ENCODE peak calls at places on chromosomes 16 and 17, in six cellular contexts. K is endothelial cell, J is tibial nerve, V is AG09309, Z is RWPE1, I is keratinocyte. Y is an unnamed sample.

GRCh38 chr17:58528443-58528842 is 14.0 kb upstream of the MTMR4 start:
- DNase-seq in J (no peak), Z (no peak), V (no peak), K (no peak), I (no peak), Y (no peak)

GRCh38 chr17:4433515-4434031 is at the start of gene SPNS3:
- DNase-seq in Z (no peak), J (no peak), V (no peak), I (no peak), K (no peak), Y (no peak)

GRCh38 chr17:2371183-2372130 is 29.4 kb downstream of the MNT start:
- DNase-seq in Z (no peak), I (no peak), K (no peak), V (no peak), J (no peak), Y (no peak)

GRCh38 chr17:81178136-81179091 is 12.4 kb upstream of the AATK start:
- DNase-seq in J (no peak), K (no peak), V (no peak), Z (no peak), I (no peak), Y (no peak)

GRCh38 chr16:57700801-57701551 is 6.4 kb downstream of the DRC7 start:
- DNase-seq in K (no peak), I (no peak), V (no peak), Z (no peak), J (no peak), Y (no peak)

GRCh38 chr16:49911430-49911829 is 55.5 kb upstream of the ZNF423 start:
- DNase-seq in V (no peak), J (no peak), I (no peak), K (no peak), Z (no peak), Y (no peak)

GRCh38 chr16:69717066-69717465 is 9.3 kb downstream of the NQO1 start:
- DNase-seq in Z (no peak), K (no peak), I (no peak), V (no peak), J (no peak), Y (no peak)

GRCh38 chr16:31351937-31352315 is 3.0 kb upstream of the ITGAX start:
- DNase-seq in J (no peak), I (no peak), Z (no peak), V (no peak), K (no peak), Y (no peak)

GRCh38 chr17:9432867-9433495 is 142.6 kb downstream of the STX8 start:
- DNase-seq in V (peak; percentile 34), J (no peak), I (no peak), K (no peak), Z (no peak), Y (no peak)

GRCh38 chr17:41347872-41348760 is 2.5 kb downstream of the KRT33A start:
- DNase-seq in V (no peak), Z (peak; percentile 8), K (no peak), I (peak; percentile 76), J (no peak), Y (no peak)
- TF ChIP-seq CTCF in V (no peak), Z (no peak), K (no peak), I (no peak), J (no peak), Y (no peak)

GRCh38 chr17:38577244-38577643 is 28.5 kb downstream of the SRCIN1 start:
- DNase-seq in J (no peak), I (no peak), Z (no peak), V (no peak), K (no peak), Y (no peak)
- TF ChIP-seq CTCF in J (no peak), I (peak; percentile 30), Z (no peak), V (no peak), K (no peak), Y (no peak)

GRCh38 chr17:50365165-50365564 is 7.8 kb downstream of the MRPL27 start:
- DNase-seq in J (no peak), I (no peak), V (no peak), K (no peak), Z (no peak), Y (no peak)

GRCh38 chr17:50363217-50364060 is 9.5 kb downstream of the MRPL27 start:
- DNase-seq in V (no peak), Z (no peak), K (peak; percentile 60), J (no peak), I (no peak), Y (no peak)

GRCh38 chr17:50365649-50366393 is 7.2 kb downstream of the MRPL27 start:
- DNase-seq in J (no peak), V (no peak), K (no peak), I (no peak), Z (no peak), Y (no peak)

GRCh38 chr17:50364061-50364458 is 8.9 kb downstream of the MRPL27 start:
- DNase-seq in I (no peak), K (no peak), J (no peak), Z (no peak), V (no peak), Y (no peak)

GRCh38 chr17:50364715-50365114 is 8.3 kb downstream of the MRPL27 start:
- DNase-seq in J (no peak), K (no peak), V (no peak), Z (no peak), I (no peak), Y (no peak)
- TF ChIP-seq CTCF in J (no peak), K (no peak), V (peak; percentile 19), Z (no peak), I (peak; percentile 53), Y (no peak)

GRCh38 chr17:67606896-67607604 is 110.7 kb upstream of the NOL11 start:
- DNase-seq in K (no peak), I (no peak), J (no peak), Z (no peak), V (no peak), Y (no peak)
- TF ChIP-seq CTCF in K (no peak), I (no peak), J (no peak), Z (no peak), V (no peak), Y (no peak)

DNA sequence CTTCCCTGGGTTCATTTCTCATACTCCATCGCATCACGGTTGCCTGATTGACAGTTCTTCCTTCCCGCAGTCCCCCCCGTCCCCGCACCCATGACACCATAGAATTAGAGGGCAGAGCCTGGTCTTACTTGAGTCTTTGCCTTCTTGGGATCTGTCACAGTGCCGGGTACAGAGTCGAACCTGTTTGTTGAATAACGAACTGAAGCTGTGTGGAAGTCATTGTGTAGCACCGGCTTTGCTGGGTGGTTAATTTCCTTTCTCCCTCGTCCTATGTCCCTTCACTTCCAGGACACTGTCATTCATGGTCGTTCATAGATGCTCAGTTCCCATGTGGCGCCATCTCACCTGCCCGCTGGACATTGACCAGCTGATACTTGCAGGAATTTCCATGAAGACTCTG is 315.3 kb downstream of the CPPED1 start:
- DNase-seq in I (no peak), V (no peak), K (no peak), Z (no peak), J (no peak), Y (no peak)
- TF ChIP-seq CTCF in I (no peak), V (no peak), K (no peak), Z (no peak), J (no peak), Y (no peak)

GRCh38 chr16:8194795-8195194 is 395.5 kb downstream of the TMEM114 start:
- DNase-seq in J (no peak), V (no peak), I (no peak), K (peak; percentile 56), Z (no peak), Y (no peak)
- TF ChIP-seq CTCF in J (no peak), V (peak; percentile 5), I (no peak), K (peak; percentile 48), Z (no peak), Y (no peak)

DNA sequence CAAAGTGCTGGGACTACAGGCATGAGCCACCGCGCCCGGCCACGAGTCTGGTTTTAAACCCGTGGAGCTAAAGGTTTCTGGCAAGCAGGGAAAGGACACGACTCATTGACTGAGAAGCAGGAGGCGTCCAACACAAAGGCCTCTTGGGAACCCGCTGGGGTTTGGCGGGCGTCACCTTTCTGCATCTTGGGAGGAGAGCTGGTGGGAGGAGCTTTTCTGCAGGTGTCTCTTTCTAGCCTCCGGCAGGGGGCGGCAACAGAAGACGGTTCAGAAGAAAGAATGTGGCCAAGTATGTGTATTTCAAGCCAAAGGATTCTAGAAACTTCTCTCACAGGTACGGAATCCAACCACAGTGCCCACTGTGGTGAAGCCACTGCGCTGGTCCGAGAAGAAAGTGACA is 97.4 kb downstream of the MRM3 start:
- DNase-seq in V (no peak), Z (peak; percentile 88), K (peak; percentile 60), I (peak; percentile 95), J (peak; percentile 52), Y (peak; percentile 42)
- TF ChIP-seq CTCF in V (peak; percentile 60), Z (peak; percentile 75), K (peak; percentile 59), I (peak; percentile 52), J (peak; percentile 78), Y (peak; percentile 4)

DNA sequence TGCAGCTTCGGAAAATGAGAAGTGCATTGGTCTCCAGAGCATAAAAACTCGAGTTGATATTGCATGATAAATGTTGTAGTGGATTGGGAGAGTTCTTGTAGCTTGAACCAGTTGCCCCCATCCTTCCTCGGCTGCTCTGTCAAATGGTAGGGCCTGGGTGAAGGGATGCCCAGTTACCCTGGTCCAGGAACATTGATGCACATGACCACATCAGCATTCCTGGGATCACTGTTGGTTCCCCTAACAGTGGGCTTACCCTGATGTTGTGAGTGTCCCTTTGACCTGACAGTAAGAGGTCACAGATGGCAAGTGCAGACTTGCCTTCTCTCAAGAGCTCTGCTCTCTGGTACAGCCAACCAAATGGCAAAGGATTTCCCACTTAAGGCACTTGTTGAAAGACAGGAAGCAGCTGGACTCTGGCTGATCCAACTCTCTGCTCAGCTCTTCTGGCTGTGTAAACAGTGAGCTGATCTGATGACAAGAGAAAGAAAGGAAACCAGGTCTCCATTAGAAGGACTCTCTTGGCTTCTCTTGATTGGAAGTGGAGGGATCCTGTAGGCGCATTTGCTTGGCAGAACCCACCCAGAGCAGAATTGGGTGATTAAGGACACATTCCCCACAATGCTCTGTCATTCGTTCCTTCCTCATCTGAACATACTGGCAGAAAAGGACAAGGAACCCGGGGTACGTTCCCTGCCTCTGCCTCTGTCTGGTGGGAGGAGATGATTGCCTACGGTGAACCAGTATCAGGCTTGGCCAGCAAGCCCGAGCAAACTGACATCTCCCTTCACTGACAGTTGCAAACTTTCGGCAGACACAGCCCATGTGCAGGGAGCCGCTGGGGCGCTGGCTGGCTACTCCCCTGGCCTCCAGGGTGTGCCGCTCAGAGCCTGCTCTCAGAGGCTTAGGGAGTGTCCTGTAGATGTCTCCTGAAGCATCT is 29.3 kb downstream of the LDHD start:
- DNase-seq in Z (no peak), J (no peak), V (no peak), I (no peak), K (peak; percentile 35), Y (no peak)
- TF ChIP-seq CTCF in Z (no peak), J (no peak), V (no peak), I (peak; percentile 39), K (no peak), Y (no peak)

GRCh38 chr17:47288531-47289116 is 35.0 kb downstream of the ITGB3 start:
- DNase-seq in Z (no peak), K (no peak), J (no peak), I (no peak), V (no peak), Y (no peak)
- TF ChIP-seq CTCF in Z (no peak), K (no peak), J (no peak), I (no peak), V (no peak), Y (no peak)

DNA sequence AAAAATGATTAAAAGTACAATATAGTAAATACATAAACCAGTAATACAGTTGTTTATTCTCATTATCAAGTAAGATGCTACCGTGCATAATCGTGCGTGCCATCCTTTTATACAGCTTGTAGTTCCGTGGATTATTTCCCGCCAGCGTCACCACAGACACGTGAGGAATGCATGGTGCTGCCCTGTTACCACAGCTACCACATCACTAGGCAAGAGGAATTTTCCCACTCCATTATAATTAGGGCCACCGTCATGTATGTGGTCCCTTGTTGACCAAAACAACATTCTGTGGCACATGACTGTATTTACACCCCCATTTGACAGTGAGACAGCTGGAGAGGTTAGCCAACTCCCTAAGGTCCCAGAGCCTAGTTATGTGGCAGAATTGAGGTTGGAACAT is 30.5 kb upstream of the LGALS9 start:
- DNase-seq in K (no peak), J (no peak), Z (no peak), I (no peak), V (peak; percentile 50), Y (no peak)
- TF ChIP-seq CTCF in K (no peak), J (no peak), Z (no peak), I (no peak), V (no peak), Y (no peak)

Y was measured in omental fat pad.